ENCODE peak calls at places on chromosomes 16 and 17, in five cellular contexts. Q is IMR-90; S is tibial nerve; O is CD4-positive, CD25-positive, alpha-beta regulatory T cell; E is mammary epithelial cell. K is an unnamed sample.

GRCh38 chr16:68626557-68626956 is 18.6 kb upstream of the CDH3 start:
- DNase-seq in Q (no peak), E (no peak), S (no peak), O (no peak), K (no peak)

GRCh38 chr16:49492090-49492801 is 118.6 kb downstream of the C16orf78 start:
- DNase-seq in Q (no peak), S (no peak), E (no peak), O (no peak), K (no peak)

GRCh38 chr17:81999587-81999974 is 22.2 kb downstream of the ASPSCR1 start:
- DNase-seq in S (no peak), E (no peak), Q (no peak), O (no peak), K (no peak)

GRCh38 chr17:50863221-50863843 is 2.8 kb downstream of the TOB1 start:
- DNase-seq in Q (no peak), E (peak; percentile 32), O (peak; percentile 19), S (no peak), K (no peak)

GRCh38 chr17:40168262-40168832 is 8.9 kb upstream of the RAPGEFL1 start:
- DNase-seq in Q (peak; percentile 69), E (peak; percentile 49), O (peak; percentile 18), S (no peak), K (peak; percentile 65)

GRCh38 chr16:53549970-53550406 is 47.0 kb upstream of the AKTIP start:
- DNase-seq in Q (peak; percentile 82), O (peak; percentile 33), S (no peak), E (peak; percentile 60), K (peak; percentile 66)

GRCh38 chr16:12268602-12269001 is 292.1 kb downstream of the SNX29 start:
- DNase-seq in S (no peak), O (no peak), E (no peak), Q (no peak), K (no peak)

GRCh38 chr16:72743011-72743761 is 304.7 kb downstream of the ZFHX3 start:
- DNase-seq in O (no peak), Q (no peak), E (no peak), S (no peak), K (no peak)

GRCh38 chr17:54967621-54968258 is 714 bp downstream of the COX11 start:
- DNase-seq in O (no peak), Q (peak; percentile 27), S (no peak), E (peak; percentile 35), K (peak; percentile 17)

GRCh38 chr16:11201498-11202259 is 54.3 kb downstream of the SOCS1 start:
- DNase-seq in S (no peak), E (peak; percentile 98), O (no peak), Q (peak; percentile 93), K (peak; percentile 93)

GRCh38 chr16:25707982-25708583 is 16.3 kb downstream of the HS3ST4 start:
- DNase-seq in Q (no peak), S (no peak), E (peak; percentile 13), O (no peak), K (no peak)

GRCh38 chr16:77276686-77277085 is 77.5 kb downstream of the SYCE1L start:
- DNase-seq in Q (no peak), E (no peak), S (no peak), O (no peak), K (no peak)

GRCh38 chr16:64893386-64893785 is 228.5 kb downstream of the CDH11 start:
- DNase-seq in O (no peak), Q (peak; percentile 21), S (no peak), E (no peak), K (no peak)

GRCh38 chr17:81854974-81855774 is 5.2 kb downstream of the P4HB start:
- DNase-seq in O (no peak), S (no peak), E (peak; percentile 73), Q (no peak), K (no peak)

DNA sequence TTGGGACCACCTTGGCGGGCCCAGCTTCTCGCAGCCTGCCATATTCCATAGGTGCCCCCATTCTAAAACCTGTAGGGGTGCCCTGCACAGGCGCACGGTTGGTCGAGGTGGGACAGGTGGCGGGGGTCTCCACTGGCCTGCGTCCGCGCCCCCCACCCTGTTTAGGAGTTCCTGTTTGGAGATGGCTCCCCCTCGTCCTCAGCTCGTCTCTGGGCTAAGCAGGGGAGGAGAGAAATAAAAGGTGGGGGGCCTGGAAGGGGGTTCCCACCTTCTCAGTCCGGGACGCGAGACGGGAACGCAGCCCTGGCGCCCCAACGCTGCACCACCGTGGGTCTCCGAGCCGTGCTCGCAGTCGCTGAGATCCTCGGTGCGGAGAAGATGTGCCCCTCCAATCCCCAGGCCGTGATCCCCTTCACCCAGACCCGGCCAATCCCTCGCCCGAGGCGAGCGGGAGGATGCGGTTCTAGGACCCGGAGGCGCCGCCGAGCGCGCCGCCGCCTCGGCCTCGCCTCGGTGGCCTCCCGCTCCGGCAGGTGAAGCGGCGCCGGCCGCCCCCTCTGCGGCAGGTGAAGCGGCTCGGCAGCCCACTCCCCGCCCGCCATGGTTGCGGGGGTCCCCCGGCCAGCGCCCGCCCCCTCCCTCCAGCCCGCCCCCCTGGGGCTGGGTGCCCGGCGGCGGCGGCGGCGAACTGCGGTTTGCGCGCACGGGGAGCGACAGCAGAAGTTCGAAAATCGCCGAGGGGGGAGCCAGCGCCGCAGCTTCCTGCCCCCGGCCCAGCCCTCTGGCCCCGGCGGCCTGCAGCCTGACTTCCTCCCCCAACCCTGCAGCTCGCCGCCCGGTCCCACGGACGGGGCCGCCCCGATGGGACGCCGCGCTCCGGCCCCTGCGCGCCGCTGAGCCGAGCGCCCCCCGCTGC is at the start of gene FMNL1:
- DNase-seq in E (no peak), O (peak; percentile 55), Q (no peak), S (no peak), K (no peak)
- H3K27me3 ChIP-seq in E (no peaks in the 10 kb centered on the region), O (no peaks in the 10 kb centered on the region), Q (peaks cover 15% of the 10 kb centered on the region), S (no peaks in the 10 kb centered on the region), K (peaks cover 52% of the 10 kb centered on the region)

GRCh38 chr16:74923766-74924460 is 61.0 kb downstream of the WDR59 start:
- DNase-seq in O (no peak), S (no peak), E (no peak), Q (no peak), K (no peak)

GRCh38 chr16:74922150-74923138 is 62.5 kb downstream of the WDR59 start:
- DNase-seq in O (no peak), S (no peak), Q (peak; percentile 44), E (no peak), K (no peak)

GRCh38 chr16:74926832-74927231 is 58.1 kb downstream of the WDR59 start:
- DNase-seq in O (no peak), S (no peak), E (no peak), Q (no peak), K (no peak)

GRCh38 chr16:74921051-74921450 is 63.9 kb downstream of the WDR59 start:
- DNase-seq in Q (no peak), E (no peak), S (no peak), O (no peak), K (no peak)
- H3K4me1 ChIP-seq in Q (no peaks in the 10 kb centered on the region), E (peaks cover 4% of the 10 kb centered on the region), S (no peaks in the 10 kb centered on the region), O (no peaks in the 10 kb centered on the region), K (no peaks in the 10 kb centered on the region)

GRCh38 chr17:37683454-37683984 is 40.3 kb upstream of the DDX52 start:
- DNase-seq in Q (no peak), E (no peak), S (no peak), O (no peak), K (no peak)
- H3K27ac ChIP-seq in Q (no peak overlapping the region), E (no peak overlapping the region), S (no peak overlapping the region), O (no peak overlapping the region), K (no peak overlapping the region)

DNA sequence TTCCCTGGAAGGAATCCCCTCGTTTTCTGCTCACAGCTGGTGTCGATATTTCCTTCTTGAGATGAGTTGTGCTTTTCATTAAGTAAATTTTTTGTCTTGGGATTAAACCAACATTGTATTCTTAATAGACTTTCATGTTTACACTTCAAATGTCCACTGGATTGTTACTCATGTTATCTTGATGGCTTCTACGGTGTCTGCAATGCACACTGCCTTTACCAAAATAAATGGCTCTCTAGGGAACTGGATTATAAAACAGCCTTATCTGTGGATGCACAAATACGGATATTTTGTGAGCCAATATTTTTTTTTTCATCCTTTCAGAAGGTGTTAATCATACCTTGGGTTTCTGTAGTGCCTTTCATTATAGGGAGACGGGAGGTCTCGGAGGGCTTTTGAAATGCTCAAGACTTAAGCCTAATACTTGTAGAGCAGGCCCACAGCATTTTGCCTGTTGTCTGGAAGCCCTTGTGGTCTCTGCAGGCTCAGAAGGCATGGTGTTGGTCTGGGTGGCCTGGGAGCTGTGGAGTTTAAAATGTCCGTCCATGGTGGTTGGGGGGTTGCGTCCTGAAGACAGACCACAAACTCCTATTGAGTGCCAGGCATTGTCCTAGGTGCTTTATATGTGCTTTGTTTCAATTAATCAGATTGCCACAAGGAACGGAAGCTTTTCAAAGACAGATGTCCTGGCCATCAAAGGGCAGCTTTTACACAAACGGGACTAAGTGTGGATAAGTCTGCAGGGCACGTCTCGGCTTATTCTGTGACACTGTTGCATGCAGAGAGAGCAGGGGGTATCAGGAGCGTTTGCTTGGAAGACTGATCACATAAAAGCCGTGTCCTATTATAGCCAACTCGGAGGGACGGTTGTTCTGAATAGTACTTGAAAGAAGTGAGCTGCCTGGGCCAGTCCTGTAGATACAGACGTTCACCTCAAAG is 7.6 kb downstream of the NTN1 start:
- DNase-seq in S (no peak), E (no peak), Q (no peak), O (no peak), K (no peak)
- H3K27me3 ChIP-seq in S (no peaks in the 10 kb centered on the region), E (no peaks in the 10 kb centered on the region), Q (peaks cover 11% of the 10 kb centered on the region), O (peaks cover 28% of the 10 kb centered on the region), K (peaks cover 28% of the 10 kb centered on the region)

GRCh38 chr17:78899361-78900260 is 3.4 kb downstream of the CEP295NL start:
- DNase-seq in O (no peak), E (no peak), S (no peak), Q (no peak), K (peak; percentile 27)
- H3K4me1 ChIP-seq in O (no peaks in the 10 kb centered on the region), E (peaks cover 4% of the 10 kb centered on the region), S (peaks cover 100% of the 10 kb centered on the region), Q (peaks cover 29% of the 10 kb centered on the region), K (no peaks in the 10 kb centered on the region)

DNA sequence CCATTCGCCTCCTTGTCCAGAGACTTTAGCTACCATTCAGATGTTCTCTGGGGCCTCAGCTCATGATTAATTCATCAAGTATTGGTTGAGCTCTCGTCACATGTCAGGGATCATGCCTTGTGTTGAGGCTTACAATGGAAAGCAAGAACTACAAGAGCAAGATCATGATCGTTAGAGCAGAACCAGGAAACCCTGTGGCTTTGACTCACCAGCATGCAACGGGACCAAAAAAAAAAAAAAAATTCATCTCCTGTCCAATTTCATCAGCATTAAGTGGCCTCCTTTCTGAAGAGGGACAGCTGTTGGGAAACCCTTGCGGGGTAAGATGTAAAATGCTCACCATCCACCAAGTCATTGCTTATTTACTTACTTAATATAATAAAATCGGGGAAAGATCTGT is 12.1 kb upstream of the USP10 start:
- DNase-seq in E (peak; percentile 73), O (no peak), Q (peak; percentile 96), S (no peak), K (peak; percentile 91)
- H3K27ac ChIP-seq in E (no peak overlapping the region), O (no peak overlapping the region), Q (peak overlapping the region; percentile 24), S (no peak overlapping the region), K (no peak overlapping the region)

GRCh38 chr17:80695979-80696378 is 151.3 kb downstream of the RPTOR start:
- DNase-seq in S (no peak), Q (no peak), E (no peak), O (no peak), K (no peak)
- H3K27me3 ChIP-seq in S (no peaks in the 10 kb centered on the region), Q (no peaks in the 10 kb centered on the region), E (no peaks in the 10 kb centered on the region), O (no peaks in the 10 kb centered on the region), K (no peaks in the 10 kb centered on the region)

GRCh38 chr17:31517524-31517923 is 126.0 kb downstream of the RAB11FIP4 start:
- DNase-seq in O (no peak), Q (no peak), S (no peak), E (no peak), K (no peak)
- H3K4me1 ChIP-seq in O (peaks cover 3% of the 10 kb centered on the region), Q (no peaks in the 10 kb centered on the region), S (no peaks in the 10 kb centered on the region), E (no peaks in the 10 kb centered on the region), K (peaks cover 3% of the 10 kb centered on the region)